ENCODE peak calls at places on chromosomes 5 and 9, in four cellular contexts. H, G, E and D are unnamed samples.

GRCh38 chr5:134111741-134112647 is 2.5 kb upstream of the TCF7 start:
- DNase-seq in H (peak), G (no peak), E (no peak), D (peak)

GRCh38 chr5:143008809-143009521 is 238.8 kb downstream of the ARHGAP26 start:
- DNase-seq in H (peak), G (peak), E (no peak), D (peak)

GRCh38 chr9:23659346-23660006 is 166.6 kb downstream of the ELAVL2 start:
- DNase-seq in H (no peak), G (no peak), E (peak), D (no peak)

GRCh38 chr5:17772232-17772631 is 138.0 kb downstream of the TAF11L14 start:
- DNase-seq in H (no peak), G (no peak), E (no peak), D (no peak)

GRCh38 chr5:54404568-54404967 is 50.9 kb upstream of the HSPB3 start:
- DNase-seq in H (no peak), G (no peak), E (no peak), D (no peak)

GRCh38 chr9:72305102-72305546 is 59.9 kb downstream of the ZFAND5 start:
- DNase-seq in H (peak), G (no peak), E (peak), D (peak)

GRCh38 chr9:127539259-127539981 is 72.7 kb upstream of the STXBP1 start:
- DNase-seq in H (no peak), G (no peak), E (no peak), D (peak)

GRCh38 chr9:93087971-93088655 is 7.9 kb upstream of the CARD19 start:
- DNase-seq in H (no peak), G (no peak), E (peak), D (no peak)

GRCh38 chr9:88749420-88749819 is 214.4 kb downstream of the NXNL2 start:
- DNase-seq in H (peak), G (no peak), E (no peak), D (no peak)

GRCh38 chr5:73454379-73455036 is 5.9 kb upstream of the FOXD1 start:
- DNase-seq in H (peak), G (no peak), E (peak), D (peak)

GRCh38 chr5:150129454-150129812 is 26.2 kb downstream of the PDGFRB start:
- DNase-seq in H (no peak), G (no peak), E (no peak), D (no peak)

GRCh38 chr9:122930933-122931850 is at the start of gene ZBTB26:
- DNase-seq in H (peak), G (peak), E (peak), D (peak)

GRCh38 chr5:1246711-1247431 is 21.7 kb downstream of the SLC6A18 start:
- DNase-seq in H (no peak), G (no peak), E (peak), D (no peak)

GRCh38 chr9:14838701-14839100 is 71.5 kb downstream of the FREM1 start:
- DNase-seq in H (no peak), G (no peak), E (no peak), D (no peak)

GRCh38 chr9:33894316-33894715 is 77.4 kb downstream of the UBE2R2 start:
- DNase-seq in H (no peak), G (no peak), E (no peak), D (no peak)

GRCh38 chr9:68522126-68522525 is 18.6 kb downstream of the TMEM252 start:
- DNase-seq in H (no peak), G (no peak), E (no peak), D (no peak)